ENCODE peak calls at places on chromosomes 11 and 22, in ten cellular contexts. H is stomach; D is tibial nerve; Q is stimulated activated CD4-positive, alpha-beta T cell treated with anti-CD3 and anti-CD28 coated beads, Interleukin-4, amount 100 ng/mL, for 1 hour; W is T1000; O is NCI-H774; M is fibroblast of the conjunctiva; L is activated T-cell treated with anti-CD3 and anti-CD28 coated beads for 1 hour; K is hepatic stellate cell; I is iris pigment epithelial cell. Z is an unnamed sample.

GRCh38 chr11:129595043-129595962 is 219.7 kb downstream of the BARX2 start:
- DNase-seq in M (no peak), Q (no peak), W (no peak), L (no peak), I (no peak), H (no peak), O (no peak), D (no peak), K (no peak), Z (no peak)

GRCh38 chr22:29334148-29334547 is 18.7 kb upstream of the RASL10A start:
- DNase-seq in M (no peak), Q (no peak), D (no peak), O (no peak), H (no peak), W (no peak), K (no peak), L (no peak), I (no peak), Z (no peak)

GRCh38 chr22:37848587-37849088 is 581 bp upstream of the EIF3L start:
- DNase-seq in Q (peak), H (no peak), M (no peak), D (no peak), K (no peak), O (no peak), L (no peak), I (peak), W (no peak), Z (no peak)

GRCh38 chr11:95734009-95734572 is 55.5 kb downstream of the FAM76B start:
- DNase-seq in M (no peak), W (no peak), O (no peak), K (no peak), I (no peak), Q (no peak), H (no peak), L (no peak), D (no peak), Z (no peak)

GRCh38 chr11:78256962-78257361 is 68.2 kb downstream of the USP35 start:
- DNase-seq in W (no peak), O (no peak), Q (no peak), L (no peak), H (peak), D (peak), M (peak), K (peak), I (peak), Z (no peak)

GRCh38 chr11:75338516-75339218 is 12.8 kb downstream of the ARRB1 start:
- DNase-seq in M (no peak), O (no peak), H (no peak), K (peak), L (no peak), W (no peak), D (no peak), Q (no peak), I (peak), Z (no peak)

GRCh38 chr11:65444314-65445051 is 21.9 kb downstream of the NEAT1 start:
- DNase-seq in O (no peak), K (no peak), Q (no peak), D (peak), H (no peak), L (no peak), I (peak), W (no peak), M (no peak), Z (no peak)

GRCh38 chr22:37661160-37661924 is 2.8 kb downstream of the PDXP start:
- DNase-seq in D (no peak), Q (no peak), O (peak), W (no peak), M (no peak), I (peak), L (no peak), K (peak), H (no peak), Z (no peak)

GRCh38 chr11:952406-953385 is 27.0 kb downstream of the AP2A2 start:
- DNase-seq in M (no peak), H (peak), O (no peak), D (no peak), L (no peak), K (no peak), Q (no peak), W (no peak), I (peak), Z (no peak)

Z was measured in GM19239.